ENCODE peak calls at places on chromosomes 1 and 21, in five cellular contexts. O is GM13977, P is osteocyte, S is HFFc6, Q is colonic mucosa. F is an unnamed sample.

GRCh38 chr1:7100479-7100878 is 315.2 kb downstream of the CAMTA1 start:
- DNase-seq in S (no peak), Q (no peak), P (no peak), O (no peak), F (no peak)

GRCh38 chr1:119885903-119886783 is 10.2 kb downstream of the ADAM30 start:
- DNase-seq in O (peak; percentile 42), Q (peak; percentile 68), S (peak; percentile 35), P (no peak), F (no peak)

GRCh38 chr1:231211005-231211857 is 29.8 kb upstream of the GNPAT start:
- DNase-seq in S (peak; percentile 44), Q (peak; percentile 96), O (peak; percentile 90), P (peak; percentile 93), F (peak; percentile 78)

GRCh38 chr1:30659702-30660101 is 63.7 kb downstream of the MATN1 start:
- DNase-seq in P (no peak), S (no peak), Q (no peak), O (no peak), F (no peak)

GRCh38 chr1:7002728-7003127 is 217.5 kb downstream of the CAMTA1 start:
- DNase-seq in O (no peak), P (no peak), S (no peak), Q (no peak), F (no peak)

GRCh38 chr1:89865498-89866385 is 44.9 kb downstream of the LRRC8D start:
- DNase-seq in O (no peak), Q (no peak), S (peak; percentile 70), P (no peak), F (no peak)

GRCh38 chr1:32650157-32650751 is at the start of gene ZBTB8OS:
- DNase-seq in O (peak; percentile 89), S (peak; percentile 86), Q (peak; percentile 95), P (peak; percentile 93), F (peak; percentile 94)

GRCh38 chr1:69401894-69402293 is 165.8 kb upstream of the LRRC7 start:
- DNase-seq in S (no peak), O (no peak), Q (no peak), P (no peak), F (no peak)

GRCh38 chr1:21007876-21008275 is 168.8 kb downstream of the EIF4G3 start:
- DNase-seq in Q (no peak), S (no peak), P (no peak), O (no peak), F (no peak)

GRCh38 chr21:32476661-32477423 is 64.3 kb downstream of the EVA1C start:
- DNase-seq in S (no peak), Q (no peak), P (no peak), O (no peak), F (no peak)

GRCh38 chr1:156813750-156814570 is 2.7 kb downstream of the SH2D2A start:
- DNase-seq in O (peak; percentile 65), S (no peak), P (no peak), Q (peak; percentile 82), F (peak; percentile 51)

GRCh38 chr1:183598386-183598785 is 8.1 kb upstream of the NCF2 start:
- DNase-seq in Q (no peak), S (no peak), P (no peak), O (no peak), F (no peak)

GRCh38 chr1:230818411-230818810 is 49.9 kb downstream of the C1orf198 start:
- DNase-seq in O (no peak), P (peak; percentile 25), S (no peak), Q (no peak), F (no peak)

GRCh38 chr21:41410361-41410760 is 15.7 kb upstream of the MX1 start:
- DNase-seq in O (no peak), P (no peak), S (no peak), Q (no peak), F (no peak)

GRCh38 chr1:40045766-40046165 is 5.2 kb downstream of the CAP1 start:
- DNase-seq in O (no peak), Q (no peak), S (no peak), P (no peak), F (no peak)

GRCh38 chr1:9009438-9010366 is 16.5 kb downstream of the SLC2A7 start:
- DNase-seq in S (no peak), Q (no peak), O (peak; percentile 66), P (no peak), F (no peak)

GRCh38 chr1:66282343-66282852 is 251.6 kb upstream of the SGIP1 start:
- DNase-seq in O (peak; percentile 50), P (no peak), Q (no peak), S (peak; percentile 83), F (no peak)

GRCh38 chr1:95371666-95372320 is 137.8 kb downstream of the RWDD3 start:
- DNase-seq in O (no peak), Q (no peak), P (no peak), S (no peak), F (no peak)

GRCh38 chr1:108644984-108645383 is 15.9 kb downstream of the HENMT1 start:
- DNase-seq in Q (peak; percentile 67), O (no peak), P (no peak), S (no peak), F (no peak)

GRCh38 chr1:230122361-230123279 is 55.6 kb downstream of the GALNT2 start:
- DNase-seq in O (no peak), P (no peak), Q (no peak), S (no peak), F (no peak)

GRCh38 chr21:41526478-41527087 is 18.6 kb upstream of the TMPRSS2 start:
- DNase-seq in Q (peak; percentile 75), P (no peak), O (no peak), S (no peak), F (no peak)

GRCh38 chr1:90114521-90115141 is 119.7 kb downstream of the ZNF326 start:
- DNase-seq in O (peak; percentile 23), P (no peak), Q (no peak), S (peak; percentile 52), F (no peak)

GRCh38 chr21:41950941-41951408 is 2.8 kb downstream of the C2CD2 start:
- DNase-seq in P (no peak), Q (no peak), S (no peak), O (no peak), F (no peak)

GRCh38 chr1:154329152-154329521 is 3.8 kb downstream of the ATP8B2 start:
- DNase-seq in P (no peak), O (no peak), Q (no peak), S (no peak), F (no peak)

GRCh38 chr1:48916121-48917069 is 139.7 kb upstream of the BEND5 start:
- DNase-seq in O (no peak), P (no peak), S (no peak), Q (no peak), F (no peak)

GRCh38 chr21:28804089-28804670 is 188.5 kb downstream of the LTN1 start:
- DNase-seq in Q (no peak), S (no peak), O (no peak), P (no peak), F (no peak)

GRCh38 chr1:20154306-20154831 is 15.2 kb downstream of the PLA2G2F start:
- DNase-seq in S (no peak), O (no peak), P (no peak), Q (no peak), F (peak; percentile 43)

GRCh38 chr1:7290971-7291970 is 479.8 kb upstream of the VAMP3 start:
- DNase-seq in S (no peak), Q (no peak), O (no peak), P (peak; percentile 38), F (no peak)

GRCh38 chr1:230052665-230053064 is 14.4 kb upstream of the GALNT2 start:
- DNase-seq in Q (no peak), P (no peak), O (no peak), S (no peak), F (no peak)

GRCh38 chr21:34204021-34204420 is 130.6 kb downstream of the MRPS6 start:
- DNase-seq in O (no peak), S (no peak), Q (peak; percentile 41), P (peak; percentile 48), F (no peak)

GRCh38 chr1:156475568-156476500 is 24.7 kb downstream of the MEF2D start:
- DNase-seq in Q (peak; percentile 73), P (no peak), O (no peak), S (peak; percentile 80), F (peak; percentile 94)

GRCh38 chr1:116988908-116989307 is 12.7 kb upstream of the CD101 start:
- DNase-seq in P (no peak), Q (peak; percentile 27), O (no peak), S (no peak), F (no peak)

GRCh38 chr1:90402893-90403849 is 313.9 kb downstream of the BARHL2 start:
- DNase-seq in O (no peak), Q (peak; percentile 63), P (no peak), S (peak; percentile 42), F (no peak)

GRCh38 chr1:180907313-180908055 is 5.2 kb upstream of the KIAA1614 start:
- DNase-seq in O (peak; percentile 4), Q (no peak), P (peak; percentile 60), S (no peak), F (no peak)

GRCh38 chr1:180906511-180906910 is 6.2 kb upstream of the KIAA1614 start:
- DNase-seq in P (peak; percentile 69), O (no peak), S (no peak), Q (no peak), F (no peak)

GRCh38 chr1:180908084-180908765 is 4.5 kb upstream of the KIAA1614 start:
- DNase-seq in P (peak; percentile 81), Q (no peak), O (peak; percentile 4), S (no peak), F (no peak)

GRCh38 chr1:180909005-180909414 is 3.7 kb upstream of the KIAA1614 start:
- DNase-seq in Q (no peak), O (peak; percentile 29), P (peak; percentile 36), S (no peak), F (no peak)

GRCh38 chr1:180905927-180906326 is 6.8 kb upstream of the KIAA1614 start:
- DNase-seq in O (peak; percentile 12), P (peak; percentile 46), Q (no peak), S (no peak), F (no peak)
- TF ChIP-seq CTCF in O (no peak), P (no peak), Q (no peak), S (no peak), F (no peak)

DNA sequence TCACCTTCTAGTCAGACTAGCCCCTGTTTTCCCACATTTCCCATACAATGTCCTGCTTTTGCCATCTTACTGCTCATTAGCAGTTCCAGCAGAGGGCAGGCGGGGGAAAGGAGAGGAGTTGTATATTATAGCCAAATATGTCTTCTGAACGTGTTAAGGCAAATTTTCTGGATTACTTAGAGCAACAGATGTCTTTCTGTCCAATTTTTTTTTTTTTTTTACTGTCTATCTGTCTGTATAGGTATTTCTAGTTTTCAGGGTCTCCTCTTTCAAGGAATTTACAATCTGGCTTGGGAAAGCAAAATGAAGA is 30.0 kb upstream of the DDAH1 start:
- DNase-seq in O (no peak), S (no peak), P (no peak), Q (no peak), F (peak; percentile 23)
- TF ChIP-seq CTCF in O (no peak), S (peak; percentile 45), P (peak; percentile 58), Q (no peak), F (peak; percentile 36)

DNA sequence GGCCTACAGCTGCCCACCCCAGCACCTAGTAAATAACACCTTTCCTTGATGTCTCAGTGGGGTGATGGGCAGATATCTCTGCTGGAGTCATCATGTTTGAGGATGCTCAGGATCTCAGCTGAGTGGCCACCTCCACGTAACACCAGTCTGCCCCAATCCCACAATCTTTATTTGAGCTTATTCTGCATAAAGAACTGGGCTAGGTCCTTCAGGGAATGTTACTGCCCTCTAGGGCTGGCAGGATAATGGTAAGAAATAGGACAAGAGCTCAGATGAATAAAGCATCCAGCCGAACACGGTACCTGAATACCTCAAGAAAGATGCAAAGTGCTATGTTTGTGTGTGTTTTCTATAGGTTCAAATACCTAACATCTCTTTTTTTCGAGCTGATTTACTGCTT is 33.7 kb downstream of the XCL1 start:
- DNase-seq in O (no peak), S (no peak), P (no peak), Q (no peak), F (no peak)
- TF ChIP-seq CTCF in O (no peak), S (no peak), P (no peak), Q (no peak), F (no peak)

GRCh38 chr1:53468374-53468773 is 9.2 kb downstream of the DMRTB1 start:
- DNase-seq in P (no peak), S (no peak), O (no peak), Q (no peak), F (no peak)
- TF ChIP-seq CTCF in P (no peak), S (no peak), O (no peak), Q (no peak), F (no peak)

F was measured in tibial artery.